ENCODE peak calls at places on chromosomes 3 and 15, in seven cellular contexts. One of them, this sample, is unnamed. For H3K4me1, the result is how much of the 10 kb centered on the place peaks cover.

GRCh38 chr15:65421360-65422215 is 1.2 kb downstream of the IGDCC4 start:
- DNase-seq in HCT116: no peak
- DNase-seq in HepG2: no peak
- DNase-seq in SK-N-SH: peak
- DNase-seq in GM12878: no peak
- DNase-seq in K562: peak
- DNase-seq in H1: peak
- DNase-seq in this sample: peak

GRCh38 chr15:98866503-98866902 is 141.1 kb downstream of the PGPEP1L start:
- DNase-seq in HCT116: no peak
- DNase-seq in HepG2: no peak
- DNase-seq in SK-N-SH: peak
- DNase-seq in GM12878: no peak
- DNase-seq in K562: no peak
- DNase-seq in H1: no peak
- DNase-seq in this sample: no peak

GRCh38 chr3:56702487-56703315 is 19.6 kb upstream of the TASOR start:
- DNase-seq in HCT116: peak
- DNase-seq in HepG2: peak
- DNase-seq in SK-N-SH: peak
- DNase-seq in GM12878: no peak
- DNase-seq in K562: peak
- DNase-seq in H1: no peak
- DNase-seq in this sample: peak

GRCh38 chr15:58221591-58222241 is 83.5 kb downstream of the AQP9 start:
- DNase-seq in HCT116: peak
- DNase-seq in HepG2: peak
- DNase-seq in SK-N-SH: peak
- DNase-seq in GM12878: no peak
- DNase-seq in K562: peak
- DNase-seq in H1: peak
- DNase-seq in this sample: no peak

GRCh38 chr15:65580287-65580686 is 30.6 kb downstream of the INTS14 start:
- DNase-seq in HCT116: no peak
- DNase-seq in HepG2: peak
- DNase-seq in SK-N-SH: peak
- DNase-seq in GM12878: no peak
- DNase-seq in K562: no peak
- DNase-seq in H1: no peak
- DNase-seq in this sample: no peak

GRCh38 chr3:172582712-172583111 is 59.5 kb upstream of the TNFSF10 start:
- DNase-seq in HCT116: no peak
- DNase-seq in HepG2: no peak
- DNase-seq in SK-N-SH: no peak
- DNase-seq in GM12878: no peak
- DNase-seq in K562: no peak
- DNase-seq in H1: no peak
- DNase-seq in this sample: no peak

GRCh38 chr15:87477759-87478687 is 778.5 kb downstream of the NTRK3 start:
- DNase-seq in HCT116: no peak
- DNase-seq in HepG2: no peak
- DNase-seq in SK-N-SH: peak
- DNase-seq in GM12878: no peak
- DNase-seq in K562: peak
- DNase-seq in H1: no peak
- DNase-seq in this sample: no peak

GRCh38 chr3:47096955-47097354 is 67.0 kb downstream of the SETD2 start:
- DNase-seq in HCT116: no peak
- DNase-seq in HepG2: no peak
- DNase-seq in SK-N-SH: no peak
- DNase-seq in GM12878: no peak
- DNase-seq in K562: no peak
- DNase-seq in H1: no peak
- DNase-seq in this sample: no peak

GRCh38 chr3:157070600-157070999 is 89.3 kb downstream of the CCNL1 start:
- DNase-seq in HCT116: no peak
- DNase-seq in HepG2: no peak
- DNase-seq in SK-N-SH: no peak
- DNase-seq in GM12878: no peak
- DNase-seq in K562: no peak
- DNase-seq in H1: no peak
- DNase-seq in this sample: no peak

GRCh38 chr3:5010706-5011554 is 31.7 kb downstream of the BHLHE40 start:
- DNase-seq in HCT116: no peak
- DNase-seq in HepG2: no peak
- DNase-seq in SK-N-SH: no peak
- DNase-seq in GM12878: no peak
- DNase-seq in K562: no peak
- DNase-seq in H1: no peak
- DNase-seq in this sample: no peak

GRCh38 chr15:57551717-57552677 is 39.7 kb upstream of the MYZAP start:
- DNase-seq in HCT116: peak
- DNase-seq in HepG2: peak
- DNase-seq in SK-N-SH: no peak
- DNase-seq in GM12878: no peak
- DNase-seq in K562: no peak
- DNase-seq in H1: no peak
- DNase-seq in this sample: peak

GRCh38 chr15:60695713-60696522 is 217.0 kb upstream of the ICE2 start:
- DNase-seq in HCT116: no peak
- DNase-seq in HepG2: no peak
- DNase-seq in SK-N-SH: no peak
- DNase-seq in GM12878: no peak
- DNase-seq in K562: no peak
- DNase-seq in H1: no peak
- DNase-seq in this sample: no peak

GRCh38 chr3:46861293-46861995 is 1.8 kb downstream of the MYL3 start:
- DNase-seq in HCT116: no peak
- DNase-seq in HepG2: peak
- DNase-seq in SK-N-SH: no peak
- DNase-seq in GM12878: no peak
- DNase-seq in K562: peak
- DNase-seq in H1: no peak
- DNase-seq in this sample: no peak

GRCh38 chr15:92291900-92292299 is 101.8 kb upstream of the ST8SIA2 start:
- DNase-seq in HCT116: no peak
- DNase-seq in HepG2: no peak
- DNase-seq in SK-N-SH: no peak
- DNase-seq in GM12878: no peak
- DNase-seq in K562: no peak
- DNase-seq in H1: no peak
- DNase-seq in this sample: no peak

GRCh38 chr15:70419046-70419445 is 321.3 kb upstream of the TLE3 start:
- DNase-seq in HCT116: no peak
- DNase-seq in HepG2: no peak
- DNase-seq in SK-N-SH: no peak
- DNase-seq in GM12878: no peak
- DNase-seq in K562: no peak
- DNase-seq in H1: no peak
- DNase-seq in this sample: no peak

GRCh38 chr3:9141903-9142302 is 107.5 kb downstream of the SRGAP3 start:
- DNase-seq in HCT116: no peak
- DNase-seq in HepG2: no peak
- DNase-seq in SK-N-SH: no peak
- DNase-seq in GM12878: no peak
- DNase-seq in K562: no peak
- DNase-seq in H1: no peak
- DNase-seq in this sample: no peak

GRCh38 chr15:86398986-86399677 is 319.5 kb downstream of the AGBL1 start:
- DNase-seq in HCT116: no peak
- DNase-seq in HepG2: no peak
- DNase-seq in SK-N-SH: no peak
- DNase-seq in GM12878: no peak
- DNase-seq in K562: no peak
- DNase-seq in H1: no peak
- DNase-seq in this sample: no peak

GRCh38 chr3:12886106-12886679 is 44.8 kb upstream of the RPL32 start:
- DNase-seq in HCT116: no peak
- DNase-seq in HepG2: no peak
- DNase-seq in SK-N-SH: no peak
- DNase-seq in GM12878: no peak
- DNase-seq in K562: no peak
- DNase-seq in H1: no peak
- DNase-seq in this sample: no peak

GRCh38 chr3:63855333-63855940 is 8.2 kb downstream of the THOC7 start:
- DNase-seq in HCT116: no peak
- DNase-seq in HepG2: no peak
- DNase-seq in SK-N-SH: no peak
- DNase-seq in GM12878: no peak
- DNase-seq in K562: no peak
- DNase-seq in H1: no peak
- DNase-seq in this sample: no peak

GRCh38 chr15:26702381-26702780 is 70.5 kb downstream of the GABRB3 start:
- DNase-seq in HCT116: no peak
- DNase-seq in HepG2: no peak
- DNase-seq in SK-N-SH: no peak
- DNase-seq in GM12878: no peak
- DNase-seq in K562: no peak
- DNase-seq in H1: no peak
- DNase-seq in this sample: no peak

GRCh38 chr3:144384241-144384979 is 412.8 kb downstream of the DIPK2A start:
- DNase-seq in HCT116: no peak
- DNase-seq in HepG2: no peak
- DNase-seq in SK-N-SH: no peak
- DNase-seq in GM12878: no peak
- DNase-seq in K562: no peak
- DNase-seq in H1: no peak
- DNase-seq in this sample: no peak

GRCh38 chr15:59232476-59232875 is 25.8 kb downstream of the LDHAL6B start:
- DNase-seq in HCT116: no peak
- DNase-seq in HepG2: no peak
- DNase-seq in SK-N-SH: no peak
- DNase-seq in GM12878: no peak
- DNase-seq in K562: no peak
- DNase-seq in H1: no peak
- DNase-seq in this sample: no peak

GRCh38 chr15:80121546-80121945 is 31.3 kb upstream of the FAH start:
- DNase-seq in HCT116: no peak
- DNase-seq in HepG2: no peak
- DNase-seq in SK-N-SH: peak
- DNase-seq in GM12878: no peak
- DNase-seq in K562: peak
- DNase-seq in H1: no peak
- DNase-seq in this sample: no peak

GRCh38 chr3:168531116-168531515 is 435.4 kb upstream of the GOLIM4 start:
- DNase-seq in HCT116: no peak
- DNase-seq in HepG2: no peak
- DNase-seq in SK-N-SH: no peak
- DNase-seq in GM12878: no peak
- DNase-seq in K562: no peak
- DNase-seq in H1: no peak
- DNase-seq in this sample: peak

GRCh38 chr15:76335129-76335850 is 1.3 kb upstream of the ISL2 start:
- DNase-seq in HCT116: no peak
- DNase-seq in HepG2: no peak
- DNase-seq in SK-N-SH: no peak
- DNase-seq in GM12878: no peak
- DNase-seq in K562: no peak
- DNase-seq in H1: peak
- DNase-seq in this sample: no peak

GRCh38 chr15:40928351-40928974 is 677 bp upstream of the DLL4 start:
- DNase-seq in HCT116: no peak
- DNase-seq in HepG2: no peak
- DNase-seq in SK-N-SH: no peak
- DNase-seq in GM12878: no peak
- DNase-seq in K562: peak
- DNase-seq in H1: peak
- DNase-seq in this sample: no peak

GRCh38 chr3:37179144-37179967 is 5.0 kb upstream of the LRRFIP2 start:
- DNase-seq in HCT116: no peak
- DNase-seq in HepG2: peak
- DNase-seq in SK-N-SH: no peak
- DNase-seq in GM12878: no peak
- DNase-seq in K562: peak
- DNase-seq in H1: no peak
- DNase-seq in this sample: no peak
- H3K4me1 ChIP-seq in HCT116: under half
- H3K4me1 ChIP-seq in HepG2: under half
- H3K4me1 ChIP-seq in SK-N-SH: under half
- H3K4me1 ChIP-seq in GM12878: under half
- H3K4me1 ChIP-seq in K562: under half
- H3K4me1 ChIP-seq in H1: under half
- H3K4me1 ChIP-seq in this sample: under half

GRCh38 chr15:88901713-88902490 is 6.6 kb upstream of the HAPLN3 start:
- DNase-seq in HCT116: no peak
- DNase-seq in HepG2: no peak
- DNase-seq in SK-N-SH: no peak
- DNase-seq in GM12878: no peak
- DNase-seq in K562: no peak
- DNase-seq in H1: no peak
- DNase-seq in this sample: no peak
- H3K9ac ChIP-seq in HCT116: no peak
- H3K9ac ChIP-seq in HepG2: no peak
- H3K9ac ChIP-seq in SK-N-SH: no peak
- H3K9ac ChIP-seq in GM12878: no peak
- H3K9ac ChIP-seq in K562: peak
- H3K9ac ChIP-seq in H1: no peak
- H3K9ac ChIP-seq in this sample: no peak

DNA sequence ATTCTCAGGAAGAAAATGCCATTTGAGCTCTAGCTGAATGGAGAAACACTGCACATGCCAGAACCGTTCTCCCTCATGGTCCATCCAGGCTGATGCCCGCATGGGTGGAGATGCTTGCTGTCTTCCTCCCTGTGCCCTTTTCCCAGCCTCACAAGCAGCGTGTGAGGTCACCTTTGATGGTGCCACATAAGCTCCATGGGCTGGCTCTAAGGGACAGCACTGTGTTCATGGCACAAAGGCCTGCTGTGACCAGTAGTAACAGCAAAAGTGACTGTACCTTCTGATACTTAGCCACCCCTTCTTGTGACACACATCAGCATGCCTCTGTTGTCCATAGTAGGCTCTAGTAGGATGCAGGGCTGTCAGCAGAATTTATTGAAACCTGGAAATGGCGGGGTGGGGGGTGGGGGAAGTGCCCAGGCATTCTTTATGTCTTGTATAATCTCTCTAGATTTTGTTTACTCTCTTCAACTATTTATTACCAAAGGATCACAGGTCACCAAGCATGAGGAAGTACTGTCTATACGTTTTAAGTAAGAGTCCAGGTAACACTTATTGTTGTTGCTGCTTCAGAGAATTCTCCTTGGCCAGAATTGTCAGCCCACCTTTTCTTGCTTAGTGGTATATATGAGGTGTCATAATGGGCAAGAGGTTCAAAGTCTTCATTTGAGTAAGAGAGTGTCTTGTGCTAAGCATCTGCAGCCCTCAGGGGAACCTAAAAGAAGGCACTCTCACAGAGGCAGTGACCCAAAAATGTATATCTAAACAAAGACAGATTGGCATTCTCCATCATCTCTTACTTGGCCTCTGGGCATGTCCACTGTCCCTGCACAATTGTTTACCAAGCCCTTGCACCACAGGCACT is 56.5 kb downstream of the RAB7A start:
- DNase-seq in HCT116: no peak
- DNase-seq in HepG2: no peak
- DNase-seq in SK-N-SH: no peak
- DNase-seq in GM12878: no peak
- DNase-seq in K562: no peak
- DNase-seq in H1: no peak
- DNase-seq in this sample: no peak
- TF ChIP-seq YY1 in HCT116: no peak
- TF ChIP-seq YY1 in HepG2: no peak
- TF ChIP-seq YY1 in SK-N-SH: no peak
- TF ChIP-seq YY1 in GM12878: no peak
- TF ChIP-seq YY1 in K562: no peak
- TF ChIP-seq YY1 in H1: no peak
- TF ChIP-seq YY1 in this sample: no peak

GRCh38 chr15:78453447-78453846 is 15.4 kb downstream of the IREB2 start:
- DNase-seq in HCT116: no peak
- DNase-seq in HepG2: no peak
- DNase-seq in SK-N-SH: no peak
- DNase-seq in GM12878: no peak
- DNase-seq in K562: no peak
- DNase-seq in H1: no peak
- DNase-seq in this sample: no peak
- H3K4me1 ChIP-seq in HCT116: under half
- H3K4me1 ChIP-seq in HepG2: half or more
- H3K4me1 ChIP-seq in SK-N-SH: under half
- H3K4me1 ChIP-seq in GM12878: under half
- H3K4me1 ChIP-seq in K562: under half
- H3K4me1 ChIP-seq in H1: under half
- H3K4me1 ChIP-seq in this sample: under half

This sample was measured in NT2/D1.